ENCODE peak calls at places on chromosomes 3 and 15, in eight cellular contexts. Q, T, P, I, K, C, A and Y are unnamed samples.

GRCh38 chr3:111837112-111837511 is 22.0 kb upstream of the PHLDB2 start:
- DNase-seq in A (no peak), P (no peak), T (no peak), K (no peak), I (no peak), Q (no peak), C (no peak), Y (no peak)

GRCh38 chr3:42216302-42216701 is 49.7 kb downstream of the CCK start:
- DNase-seq in Q (no peak), T (no peak), C (no peak), K (no peak), A (peak), I (no peak), P (no peak), Y (peak)

GRCh38 chr3:94873751-94874150 is 810.9 kb downstream of the NSUN3 start:
- DNase-seq in I (no peak), C (no peak), P (no peak), Q (no peak), K (no peak), T (no peak), A (no peak), Y (no peak)

GRCh38 chr3:104316118-104316517 is 1050.6 kb upstream of the ALCAM start:
- DNase-seq in A (no peak), Q (no peak), C (no peak), P (no peak), T (no peak), K (no peak), I (no peak), Y (no peak)

GRCh38 chr3:134640872-134641470 is 9.9 kb downstream of the KY start:
- DNase-seq in P (peak), T (peak), A (peak), Q (peak), K (peak), I (peak), C (peak), Y (no peak)

GRCh38 chr3:133360476-133360875 is 39.4 kb upstream of the BFSP2 start:
- DNase-seq in A (no peak), C (no peak), K (no peak), Q (no peak), T (no peak), I (no peak), P (no peak), Y (no peak)

GRCh38 chr3:49266410-49267170 is 10.4 kb downstream of the C3orf62 start:
- DNase-seq in P (no peak), I (no peak), C (no peak), T (no peak), K (no peak), A (no peak), Q (no peak), Y (no peak)

GRCh38 chr3:180571831-180572578 is 30.0 kb upstream of the TTC14 start:
- DNase-seq in A (peak), T (no peak), Q (no peak), K (no peak), C (no peak), P (no peak), I (no peak), Y (peak)

GRCh38 chr15:62063851-62064635 is 2.7 kb upstream of the C2CD4A start:
- DNase-seq in I (no peak), A (no peak), T (peak), K (no peak), C (no peak), Q (no peak), P (peak), Y (no peak)

GRCh38 chr15:42448281-42448680 is 42.7 kb downstream of the ZNF106 start:
- DNase-seq in I (no peak), K (no peak), T (no peak), P (no peak), Q (no peak), C (no peak), A (no peak), Y (no peak)

GRCh38 chr3:17412950-17413530 is 329.4 kb downstream of the TBC1D5 start:
- DNase-seq in I (peak), T (peak), K (peak), C (peak), P (peak), A (peak), Q (peak), Y (peak)

GRCh38 chr3:13879946-13880810 is at the start of gene WNT7A:
- DNase-seq in A (no peak), C (peak), K (no peak), I (peak), T (peak), Q (peak), P (peak), Y (no peak)

GRCh38 chr3:171457263-171458055 is 2.7 kb downstream of the TNIK start:
- DNase-seq in P (peak), K (no peak), T (no peak), A (no peak), C (peak), I (no peak), Q (no peak), Y (no peak)

GRCh38 chr3:108088146-108088545 is 2.7 kb downstream of the CD47 start:
- DNase-seq in T (peak), A (peak), Q (no peak), P (no peak), I (no peak), K (no peak), C (no peak), Y (no peak)

GRCh38 chr3:38647217-38647970 is 2.1 kb downstream of the SCN5A start:
- DNase-seq in T (no peak), C (no peak), I (peak), A (no peak), K (no peak), Q (no peak), P (no peak), Y (no peak)

GRCh38 chr3:156120528-156121251 is at the start of gene KCNAB1:
- DNase-seq in A (no peak), I (no peak), C (no peak), T (no peak), P (no peak), Q (peak), K (no peak), Y (no peak)

GRCh38 chr15:70362911-70363310 is 265.2 kb upstream of the TLE3 start:
- DNase-seq in C (peak), K (peak), P (peak), A (peak), Q (peak), T (peak), I (peak), Y (no peak)

GRCh38 chr3:72395654-72396415 is 452.4 kb downstream of the SHQ1 start:
- DNase-seq in T (no peak), I (no peak), Q (no peak), A (no peak), C (no peak), P (peak), K (no peak), Y (no peak)

GRCh38 chr3:75224419-75224818 is 439.7 kb upstream of the FRG2C start:
- DNase-seq in P (no peak), T (peak), C (no peak), K (no peak), A (no peak), I (no peak), Q (no peak), Y (no peak)

GRCh38 chr3:195198424-195199346 is 72.3 kb downstream of the XXYLT1 start:
- DNase-seq in A (no peak), P (no peak), I (no peak), C (no peak), Q (no peak), T (no peak), K (no peak), Y (no peak)

GRCh38 chr15:99249270-99249817 is at the start of gene TTC23:
- DNase-seq in P (peak), T (peak), C (peak), K (peak), Q (peak), I (no peak), A (peak), Y (no peak)

GRCh38 chr15:66488525-66488924 is 9.0 kb downstream of the SNAPC5 start:
- DNase-seq in A (no peak), P (no peak), Q (no peak), I (no peak), T (no peak), K (no peak), C (no peak), Y (no peak)

GRCh38 chr3:52086939-52087675 is 30.7 kb upstream of the DUSP7 start:
- DNase-seq in K (no peak), C (no peak), T (no peak), Q (no peak), I (no peak), A (no peak), P (no peak), Y (no peak)

GRCh38 chr3:136378011-136378410 is 127.9 kb downstream of the PCCB start:
- DNase-seq in Q (no peak), C (no peak), K (no peak), I (peak), P (no peak), T (no peak), A (no peak), Y (no peak)

GRCh38 chr3:136381051-136381450 is 130.9 kb downstream of the PCCB start:
- DNase-seq in C (no peak), K (no peak), Q (no peak), P (no peak), I (no peak), A (no peak), T (no peak), Y (no peak)

GRCh38 chr3:136385457-136385856 is 135.3 kb downstream of the PCCB start:
- DNase-seq in K (no peak), C (no peak), P (no peak), Q (no peak), A (no peak), T (no peak), I (no peak), Y (peak)

GRCh38 chr3:136377499-136377898 is 127.4 kb downstream of the PCCB start:
- DNase-seq in A (no peak), T (no peak), P (peak), I (peak), Q (no peak), C (no peak), K (no peak), Y (no peak)

GRCh38 chr3:136380530-136380929 is 130.4 kb downstream of the PCCB start:
- DNase-seq in A (no peak), I (no peak), C (no peak), P (no peak), K (no peak), T (no peak), Q (no peak), Y (no peak)
- TF ChIP-seq EZH2phosphoT487 in A (no peak), I (no peak), C (no peak), P (no peak), K (no peak), T (no peak), Q (no peak), Y (no peak)

GRCh38 chr15:77576538-77576937 is 56.2 kb downstream of the LINGO1 start:
- DNase-seq in I (no peak), P (no peak), C (no peak), T (no peak), Q (no peak), K (no peak), A (no peak), Y (no peak)

GRCh38 chr15:77579498-77580188 is 53.1 kb downstream of the LINGO1 start:
- DNase-seq in T (no peak), P (no peak), C (no peak), I (no peak), K (no peak), Q (no peak), A (no peak), Y (no peak)

GRCh38 chr15:77580991-77581682 is 51.6 kb downstream of the LINGO1 start:
- DNase-seq in A (no peak), Q (no peak), K (no peak), T (no peak), I (no peak), C (no peak), P (no peak), Y (no peak)

GRCh38 chr15:77577350-77577749 is 55.4 kb downstream of the LINGO1 start:
- DNase-seq in P (no peak), I (peak), Q (no peak), C (peak), T (no peak), K (no peak), A (no peak), Y (no peak)

GRCh38 chr15:77578641-77579372 is 53.9 kb downstream of the LINGO1 start:
- DNase-seq in A (no peak), Q (no peak), P (no peak), I (no peak), T (no peak), K (no peak), C (no peak), Y (peak)
- TF ChIP-seq EZH2phosphoT487 in A (no peak), Q (no peak), P (no peak), I (no peak), T (no peak), K (no peak), C (no peak), Y (no peak)

GRCh38 chr3:60810876-60811275 is 440.4 kb downstream of the FHIT start:
- DNase-seq in C (no peak), K (no peak), I (no peak), Q (no peak), A (no peak), T (no peak), P (no peak), Y (no peak)
- TF ChIP-seq EZH2phosphoT487 in C (no peak), K (no peak), I (no peak), Q (no peak), A (no peak), T (no peak), P (no peak), Y (no peak)

DNA sequence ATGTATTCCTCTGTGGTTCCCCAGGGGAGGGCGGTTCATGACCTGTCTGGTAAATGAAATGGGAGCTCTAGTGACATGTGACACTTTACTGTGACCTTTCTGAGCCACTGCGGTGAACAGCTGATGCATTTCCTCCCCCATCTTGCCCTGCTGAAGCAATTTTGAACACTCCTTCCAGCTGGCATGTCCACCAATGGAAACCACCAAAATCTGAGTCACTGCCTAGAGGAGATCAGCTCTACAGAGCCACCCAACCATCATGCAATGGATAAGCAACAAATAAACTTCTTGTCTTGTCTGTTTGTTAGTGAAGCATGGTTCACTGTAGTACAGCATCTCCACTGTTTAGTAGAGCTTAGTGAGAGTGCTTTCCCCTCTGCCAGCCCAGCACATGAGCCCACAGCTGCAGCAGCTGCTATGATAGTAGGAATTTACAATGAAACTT is 479.5 kb downstream of the NTRK3 start:
- DNase-seq in I (no peak), A (no peak), K (no peak), P (no peak), T (peak), C (no peak), Q (no peak), Y (peak)
- TF ChIP-seq EZH2phosphoT487 in I (no peak), A (no peak), K (no peak), P (no peak), T (no peak), C (no peak), Q (no peak), Y (no peak)

GRCh38 chr3:79368403-79368802 is 399.4 kb downstream of the ROBO1 start:
- DNase-seq in I (no peak), K (no peak), A (no peak), Q (peak), C (no peak), P (no peak), T (peak), Y (no peak)
- TF ChIP-seq EZH2phosphoT487 in I (no peak), K (no peak), A (no peak), Q (no peak), C (no peak), P (no peak), T (no peak), Y (no peak)

DNA sequence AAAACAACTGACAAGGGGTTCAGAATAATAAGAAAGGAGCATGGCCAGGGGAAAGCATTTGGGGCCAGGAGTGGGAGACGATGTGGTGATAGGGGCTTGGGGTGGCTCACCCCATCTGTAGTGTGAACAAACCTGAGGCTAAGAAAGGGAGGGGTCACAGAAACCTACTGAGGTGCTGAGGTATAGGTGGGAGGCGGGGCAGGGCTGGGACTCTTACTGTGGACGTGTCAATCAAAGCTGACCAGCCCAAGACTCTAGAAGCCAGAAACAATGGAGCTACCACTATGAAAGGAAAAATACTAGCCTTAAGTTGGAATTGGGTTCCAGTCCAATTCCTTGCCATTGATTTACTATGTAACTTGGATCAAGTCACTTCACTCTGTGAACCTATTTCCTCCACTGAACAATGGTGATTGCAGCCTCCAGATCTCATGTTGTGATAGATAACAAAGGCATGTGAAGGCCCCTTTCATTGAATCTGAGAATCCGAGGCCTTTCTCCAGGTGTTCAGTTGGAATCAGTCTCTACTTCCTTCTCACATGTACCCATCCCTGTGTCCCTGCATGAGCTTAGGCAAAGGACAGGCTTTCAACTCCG is 260.9 kb upstream of the HES1 start:
- DNase-seq in I (no peak), A (no peak), C (peak), Q (no peak), K (no peak), T (no peak), P (no peak), Y (no peak)
- TF ChIP-seq EZH2phosphoT487 in I (no peak), A (no peak), C (no peak), Q (no peak), K (no peak), T (no peak), P (no peak), Y (no peak)

DNA sequence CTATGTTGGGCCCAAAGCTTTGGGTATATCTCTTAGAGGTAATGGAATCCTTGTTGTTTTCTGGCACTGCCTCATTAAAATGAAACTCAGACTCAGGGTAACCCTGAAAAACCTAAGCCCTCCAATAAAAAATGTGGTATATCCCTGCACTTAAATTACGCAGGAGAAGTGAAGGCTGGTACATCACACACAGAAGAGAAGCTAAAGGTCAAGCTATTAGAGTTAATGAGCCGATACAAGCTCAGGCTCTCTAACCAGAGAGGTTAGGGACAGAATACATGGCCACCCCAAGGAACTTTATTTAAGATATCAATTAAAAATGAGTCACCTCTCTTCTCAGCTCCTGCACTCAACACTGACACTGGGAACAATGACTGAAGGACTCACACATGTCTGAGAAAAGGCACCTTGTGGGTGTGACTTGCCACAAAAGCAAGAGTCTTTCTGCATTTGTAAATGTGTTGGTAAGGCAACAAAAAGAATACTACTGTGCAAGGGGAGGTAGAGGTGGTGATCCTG is 800.6 kb upstream of the CFAP20DC start:
- DNase-seq in P (no peak), A (no peak), T (no peak), C (no peak), K (no peak), I (no peak), Q (no peak), Y (no peak)
- TF ChIP-seq EZH2phosphoT487 in P (no peak), A (no peak), T (no peak), C (no peak), K (no peak), I (no peak), Q (no peak), Y (no peak)

GRCh38 chr3:58667704-58668103 is 1.1 kb upstream of the FAM3D start:
- DNase-seq in C (no peak), I (no peak), K (no peak), Q (no peak), T (no peak), P (no peak), A (no peak), Y (no peak)

GRCh38 chr3:58667229-58667628 is 655 bp upstream of the FAM3D start:
- DNase-seq in C (no peak), I (no peak), Q (no peak), K (no peak), P (no peak), T (no peak), A (no peak), Y (no peak)

GRCh38 chr3:58665410-58665809 is 1.2 kb downstream of the FAM3D start:
- DNase-seq in T (no peak), I (no peak), Q (no peak), A (no peak), K (no peak), C (no peak), P (no peak), Y (no peak)

GRCh38 chr3:58668247-58668646 is 1.7 kb upstream of the FAM3D start:
- DNase-seq in C (no peak), K (no peak), I (no peak), Q (no peak), T (no peak), P (peak), A (no peak), Y (no peak)

DNA sequence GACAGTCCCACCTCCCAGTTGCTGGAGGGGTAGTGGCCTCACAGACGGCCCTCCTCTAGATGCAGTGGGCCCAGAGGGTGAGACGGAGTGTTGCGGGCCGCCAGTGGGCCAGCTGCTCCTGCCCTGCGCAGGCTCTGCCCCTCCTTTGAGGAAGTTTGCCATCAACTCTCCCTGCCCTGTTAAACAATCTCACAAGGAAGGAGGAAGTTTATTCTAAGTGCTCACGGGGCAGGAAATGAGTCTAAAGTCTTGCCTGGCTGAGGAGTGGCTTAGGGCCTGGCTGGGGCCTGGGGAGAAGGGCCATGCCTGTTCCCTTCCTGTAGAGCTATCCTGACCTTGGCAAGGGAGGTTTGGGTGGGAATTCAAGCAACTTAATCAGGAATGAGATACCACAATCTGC is at the start of gene FAM3D:
- DNase-seq in I (no peak), C (no peak), T (peak), K (no peak), A (no peak), P (peak), Q (no peak), Y (no peak)
- TF ChIP-seq EZH2phosphoT487 in I (no peak), C (no peak), T (no peak), K (no peak), A (no peak), P (no peak), Q (no peak), Y (no peak)